ENCODE peak calls at places on chromosome 1, in seven cellular contexts. B, G, Q, T, O, F and C are unnamed samples.
A peak's percentile ranks its signal among the peaks of the same experiment; 100 is the strongest.

GRCh38 chr1:16617778-16618580 is 4.6 kb upstream of the NBPF1 start:
- DNase-seq in B (no peak), G (no peak), Q (no peak), T (no peak), O (peak; percentile 48), F (no peak), C (no peak)

GRCh38 chr1:169107673-169108160 is 1.2 kb downstream of the ATP1B1 start:
- DNase-seq in B (no peak), G (no peak), Q (peak; percentile 74), T (no peak), O (no peak), F (no peak), C (no peak)

GRCh38 chr1:29271724-29272123 is 35.4 kb downstream of the PTPRU start:
- DNase-seq in B (peak; percentile 75), G (peak; percentile 58), Q (peak; percentile 84), T (peak; percentile 84), O (peak; percentile 94), F (peak; percentile 68), C (peak; percentile 68)

GRCh38 chr1:6273380-6273891 is 12.5 kb upstream of the GPR153 start:
- DNase-seq in B (no peak), G (no peak), Q (peak; percentile 83), T (no peak), O (peak; percentile 84), F (no peak), C (peak; percentile 65)

GRCh38 chr1:162166934-162167615 is 97.6 kb downstream of the NOS1AP start:
- DNase-seq in B (no peak), G (no peak), Q (no peak), T (no peak), O (no peak), F (no peak), C (no peak)

GRCh38 chr1:150365945-150366344 is 2.0 kb downstream of the RPRD2 start:
- DNase-seq in B (no peak), G (no peak), Q (peak; percentile 7), T (no peak), O (no peak), F (no peak), C (peak; percentile 22)

GRCh38 chr1:32392358-32392757 is 1.9 kb downstream of the BSDC1 start:
- DNase-seq in B (no peak), G (no peak), Q (no peak), T (no peak), O (no peak), F (no peak), C (no peak)

GRCh38 chr1:88683516-88683847 is 591 bp upstream of the PKN2 start:
- DNase-seq in B (peak; percentile 70), G (no peak), Q (peak; percentile 52), T (peak; percentile 56), O (peak; percentile 79), F (peak; percentile 31), C (no peak)

GRCh38 chr1:116824631-116825399 is 70.6 kb downstream of the CD2 start:
- DNase-seq in B (no peak), G (no peak), Q (peak; percentile 29), T (no peak), O (peak; percentile 75), F (no peak), C (no peak)

GRCh38 chr1:244084763-244085162 is 33.7 kb downstream of the ZBTB18 start:
- DNase-seq in B (no peak), G (no peak), Q (no peak), T (no peak), O (peak; percentile 10), F (no peak), C (no peak)

GRCh38 chr1:223331301-223331700 is 32.7 kb downstream of the SUSD4 start:
- DNase-seq in B (no peak), G (no peak), Q (peak; percentile 70), T (no peak), O (no peak), F (peak; percentile 50), C (no peak)

GRCh38 chr1:205276334-205277065 is 45.0 kb downstream of the NUAK2 start:
- DNase-seq in B (no peak), G (no peak), Q (no peak), T (no peak), O (no peak), F (peak; percentile 39), C (no peak)

GRCh38 chr1:214966366-214966765 is 116.2 kb upstream of the KCNK2 start:
- DNase-seq in B (no peak), G (no peak), Q (peak; percentile 39), T (no peak), O (no peak), F (no peak), C (no peak)

GRCh38 chr1:52520149-52520548 is 32.7 kb downstream of the TUT4 start:
- DNase-seq in B (no peak), G (no peak), Q (peak; percentile 22), T (no peak), O (no peak), F (no peak), C (no peak)

GRCh38 chr1:164703415-164703814 is 144.4 kb downstream of the PBX1 start:
- DNase-seq in B (no peak), G (no peak), Q (no peak), T (no peak), O (no peak), F (no peak), C (no peak)
- H3K27ac ChIP-seq in B (no peak overlapping the region), G (no peak overlapping the region), Q (no peak overlapping the region), T (peak overlapping the region; percentile 80), O (no peak overlapping the region), F (peak overlapping the region; percentile 23), C (no peak overlapping the region)

DNA sequence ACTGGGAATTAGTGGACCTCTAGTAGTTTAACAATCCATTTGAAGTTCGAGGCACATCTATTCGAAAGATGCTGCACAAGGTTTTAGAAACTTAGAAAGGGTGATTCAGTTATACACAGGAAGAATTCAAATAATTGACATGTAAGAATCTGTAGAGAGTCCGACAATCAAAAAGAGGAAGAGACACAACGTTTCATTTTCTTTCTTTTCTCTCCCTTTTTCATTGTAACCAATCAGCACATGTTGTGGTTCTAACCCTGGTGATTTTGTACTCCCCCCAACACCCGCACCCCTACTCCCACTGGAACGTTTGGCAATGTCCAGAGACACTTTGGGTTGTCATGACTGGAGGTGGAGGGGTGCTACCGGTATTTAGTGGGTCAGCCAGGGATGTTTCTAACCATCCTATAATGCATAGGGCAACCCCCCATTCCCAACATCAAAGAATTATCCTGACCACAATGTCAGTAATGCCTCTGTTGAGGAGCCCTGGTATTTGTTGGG is 4.9 kb downstream of the TGFB2 start:
- DNase-seq in B (no peak), G (no peak), Q (peak; percentile 49), T (no peak), O (no peak), F (no peak), C (no peak)
- H3K4me3 ChIP-seq in B (peak overlapping the region; percentile 75), G (no peak overlapping the region), Q (no peak overlapping the region), T (no peak overlapping the region), O (no peak overlapping the region), F (peak overlapping the region; percentile 9), C (no peak overlapping the region)

GRCh38 chr1:1220197-1220596 is 6.2 kb upstream of the TNFRSF4 start:
- DNase-seq in B (no peak), G (no peak), Q (no peak), T (no peak), O (no peak), F (no peak), C (no peak)
- H3K27ac ChIP-seq in B (no peak overlapping the region), G (no peak overlapping the region), Q (no peak overlapping the region), T (no peak overlapping the region), O (no peak overlapping the region), F (no peak overlapping the region), C (no peak overlapping the region)

GRCh38 chr1:43532716-43533115 is 2.0 kb downstream of the PTPRF start:
- DNase-seq in B (no peak), G (no peak), Q (no peak), T (no peak), O (no peak), F (no peak), C (no peak)

GRCh38 chr1:43533615-43534014 is 2.9 kb downstream of the PTPRF start:
- DNase-seq in B (no peak), G (no peak), Q (no peak), T (no peak), O (no peak), F (no peak), C (no peak)

GRCh38 chr1:43531906-43532584 is 1.4 kb downstream of the PTPRF start:
- DNase-seq in B (no peak), G (no peak), Q (no peak), T (no peak), O (peak; percentile 82), F (no peak), C (no peak)

GRCh38 chr1:43530483-43531452 is at the start of gene PTPRF:
- DNase-seq in B (peak; percentile 76), G (no peak), Q (peak; percentile 52), T (peak; percentile 81), O (peak; percentile 90), F (no peak), C (peak; percentile 74)

GRCh38 chr1:43531453-43531905 is 796 bp downstream of the PTPRF start:
- DNase-seq in B (no peak), G (no peak), Q (no peak), T (peak; percentile 63), O (peak; percentile 83), F (no peak), C (peak; percentile 61)
- H3K4me3 ChIP-seq in B (peak overlapping the region; percentile 73), G (peak overlapping the region; percentile 66), Q (peak overlapping the region; percentile 61), T (peak overlapping the region; percentile 71), O (peak overlapping the region; percentile 90), F (peak overlapping the region; percentile 97), C (peak overlapping the region; percentile 80)

GRCh38 chr1:82226198-82226505 is 425.4 kb downstream of the ADGRL2 start:
- DNase-seq in B (no peak), G (no peak), Q (no peak), T (no peak), O (no peak), F (no peak), C (no peak)

GRCh38 chr1:82227696-82228095 is 427.0 kb downstream of the ADGRL2 start:
- DNase-seq in B (no peak), G (no peak), Q (peak; percentile 38), T (no peak), O (no peak), F (peak; percentile 60), C (peak; percentile 1)

GRCh38 chr1:82223091-82223490 is 422.4 kb downstream of the ADGRL2 start:
- DNase-seq in B (no peak), G (no peak), Q (no peak), T (no peak), O (no peak), F (no peak), C (no peak)

GRCh38 chr1:82225407-82226197 is 424.9 kb downstream of the ADGRL2 start:
- DNase-seq in B (no peak), G (no peak), Q (peak; percentile 47), T (no peak), O (no peak), F (no peak), C (peak; percentile 46)

GRCh38 chr1:82227286-82227685 is 426.6 kb downstream of the ADGRL2 start:
- DNase-seq in B (no peak), G (no peak), Q (peak; percentile 27), T (no peak), O (no peak), F (no peak), C (peak; percentile 26)
- H3K27ac ChIP-seq in B (peak overlapping the region; percentile 23), G (no peak overlapping the region), Q (no peak overlapping the region), T (no peak overlapping the region), O (no peak overlapping the region), F (peak overlapping the region; percentile 57), C (no peak overlapping the region)